ENCODE peak calls at places on chromosomes 4 and X, in ten cellular contexts. One of them, this sample, is unnamed.

GRCh38 chrX:2492536-2493218 is 8.1 kb downstream of the DHRSX start:
- DNase-seq in activated T-helper 1 cell treated with anti-CD3 and anti-CD28 coated beads, Interleukin-2, amount 50 U/mL, for 16 hours: no peak
- DNase-seq in iris pigment epithelial cell: no peak
- DNase-seq in HT1080: no peak
- DNase-seq in NCI-H2029 treated with DMSO at 0.1 percent for 48 hours: no peak
- DNase-seq in T-cell: no peak
- DNase-seq in GM12865: no peak
- DNase-seq in stimulated activated naive B cell treated with anti-CD40 and anti-IgM and Interleukin-4, amounts not matched to agents 10 μg/mL and 1 μg/mL and 100 μg/mL, for 72 hours: no peak
- DNase-seq in mammary epithelial cell: no peak
- DNase-seq in heart left ventricle: no peak
- DNase-seq in this sample: no peak

GRCh38 chr4:8275511-8275910 is 6.0 kb downstream of the HTRA3 start:
- DNase-seq in activated T-helper 1 cell treated with anti-CD3 and anti-CD28 coated beads, Interleukin-2, amount 50 U/mL, for 16 hours: no peak
- DNase-seq in iris pigment epithelial cell: no peak
- DNase-seq in HT1080: no peak
- DNase-seq in NCI-H2029 treated with DMSO at 0.1 percent for 48 hours: no peak
- DNase-seq in T-cell: no peak
- DNase-seq in GM12865: no peak
- DNase-seq in stimulated activated naive B cell treated with anti-CD40 and anti-IgM and Interleukin-4, amounts not matched to agents 10 μg/mL and 1 μg/mL and 100 μg/mL, for 72 hours: no peak
- DNase-seq in mammary epithelial cell: no peak
- DNase-seq in heart left ventricle: no peak
- DNase-seq in this sample: no peak

GRCh38 chr4:66574145-66574978 is 904.1 kb upstream of the EPHA5 start:
- DNase-seq in activated T-helper 1 cell treated with anti-CD3 and anti-CD28 coated beads, Interleukin-2, amount 50 U/mL, for 16 hours: no peak
- DNase-seq in iris pigment epithelial cell: peak; percentile 58
- DNase-seq in HT1080: peak; percentile 31
- DNase-seq in NCI-H2029 treated with DMSO at 0.1 percent for 48 hours: no peak
- DNase-seq in T-cell: no peak
- DNase-seq in GM12865: no peak
- DNase-seq in stimulated activated naive B cell treated with anti-CD40 and anti-IgM and Interleukin-4, amounts not matched to agents 10 μg/mL and 1 μg/mL and 100 μg/mL, for 72 hours: no peak
- DNase-seq in mammary epithelial cell: peak; percentile 63
- DNase-seq in heart left ventricle: no peak
- DNase-seq in this sample: no peak

GRCh38 chr4:177265729-177266128 is 43.9 kb upstream of the NEIL3 start:
- DNase-seq in activated T-helper 1 cell treated with anti-CD3 and anti-CD28 coated beads, Interleukin-2, amount 50 U/mL, for 16 hours: no peak
- DNase-seq in iris pigment epithelial cell: no peak
- DNase-seq in HT1080: no peak
- DNase-seq in NCI-H2029 treated with DMSO at 0.1 percent for 48 hours: no peak
- DNase-seq in T-cell: no peak
- DNase-seq in GM12865: no peak
- DNase-seq in stimulated activated naive B cell treated with anti-CD40 and anti-IgM and Interleukin-4, amounts not matched to agents 10 μg/mL and 1 μg/mL and 100 μg/mL, for 72 hours: no peak
- DNase-seq in mammary epithelial cell: no peak
- DNase-seq in heart left ventricle: no peak
- DNase-seq in this sample: no peak

GRCh38 chrX:34365482-34365881 is 233.4 kb upstream of the FAM47A start:
- DNase-seq in activated T-helper 1 cell treated with anti-CD3 and anti-CD28 coated beads, Interleukin-2, amount 50 U/mL, for 16 hours: no peak
- DNase-seq in iris pigment epithelial cell: peak; percentile 31
- DNase-seq in HT1080: peak; percentile 21
- DNase-seq in NCI-H2029 treated with DMSO at 0.1 percent for 48 hours: no peak
- DNase-seq in T-cell: no peak
- DNase-seq in GM12865: no peak
- DNase-seq in stimulated activated naive B cell treated with anti-CD40 and anti-IgM and Interleukin-4, amounts not matched to agents 10 μg/mL and 1 μg/mL and 100 μg/mL, for 72 hours: no peak
- DNase-seq in mammary epithelial cell: peak; percentile 17
- DNase-seq in heart left ventricle: no peak
- DNase-seq in this sample: no peak

GRCh38 chr4:117357422-117357821 is 272.0 kb upstream of the TRAM1L1 start:
- DNase-seq in activated T-helper 1 cell treated with anti-CD3 and anti-CD28 coated beads, Interleukin-2, amount 50 U/mL, for 16 hours: no peak
- DNase-seq in iris pigment epithelial cell: no peak
- DNase-seq in HT1080: no peak
- DNase-seq in NCI-H2029 treated with DMSO at 0.1 percent for 48 hours: no peak
- DNase-seq in T-cell: no peak
- DNase-seq in GM12865: no peak
- DNase-seq in stimulated activated naive B cell treated with anti-CD40 and anti-IgM and Interleukin-4, amounts not matched to agents 10 μg/mL and 1 μg/mL and 100 μg/mL, for 72 hours: no peak
- DNase-seq in mammary epithelial cell: no peak
- DNase-seq in heart left ventricle: no peak
- DNase-seq in this sample: no peak

GRCh38 chrX:14508025-14508690 is 21.2 kb upstream of the GLRA2 start:
- DNase-seq in activated T-helper 1 cell treated with anti-CD3 and anti-CD28 coated beads, Interleukin-2, amount 50 U/mL, for 16 hours: no peak
- DNase-seq in iris pigment epithelial cell: no peak
- DNase-seq in HT1080: no peak
- DNase-seq in NCI-H2029 treated with DMSO at 0.1 percent for 48 hours: no peak
- DNase-seq in T-cell: no peak
- DNase-seq in GM12865: no peak
- DNase-seq in stimulated activated naive B cell treated with anti-CD40 and anti-IgM and Interleukin-4, amounts not matched to agents 10 μg/mL and 1 μg/mL and 100 μg/mL, for 72 hours: no peak
- DNase-seq in mammary epithelial cell: peak; percentile 39
- DNase-seq in heart left ventricle: no peak
- DNase-seq in this sample: no peak

GRCh38 chrX:72540318-72540717 is 32.3 kb downstream of the HDAC8 start:
- DNase-seq in activated T-helper 1 cell treated with anti-CD3 and anti-CD28 coated beads, Interleukin-2, amount 50 U/mL, for 16 hours: no peak
- DNase-seq in iris pigment epithelial cell: peak; percentile 44
- DNase-seq in HT1080: no peak
- DNase-seq in NCI-H2029 treated with DMSO at 0.1 percent for 48 hours: no peak
- DNase-seq in T-cell: no peak
- DNase-seq in GM12865: peak; percentile 3
- DNase-seq in stimulated activated naive B cell treated with anti-CD40 and anti-IgM and Interleukin-4, amounts not matched to agents 10 μg/mL and 1 μg/mL and 100 μg/mL, for 72 hours: no peak
- DNase-seq in mammary epithelial cell: no peak
- DNase-seq in heart left ventricle: no peak
- DNase-seq in this sample: no peak

GRCh38 chr4:42568610-42569207 is 88.2 kb downstream of the ATP8A1 start:
- DNase-seq in activated T-helper 1 cell treated with anti-CD3 and anti-CD28 coated beads, Interleukin-2, amount 50 U/mL, for 16 hours: peak; percentile 10
- DNase-seq in iris pigment epithelial cell: peak; percentile 66
- DNase-seq in HT1080: peak; percentile 45
- DNase-seq in NCI-H2029 treated with DMSO at 0.1 percent for 48 hours: peak; percentile 72
- DNase-seq in T-cell: peak; percentile 50
- DNase-seq in GM12865: peak; percentile 85
- DNase-seq in stimulated activated naive B cell treated with anti-CD40 and anti-IgM and Interleukin-4, amounts not matched to agents 10 μg/mL and 1 μg/mL and 100 μg/mL, for 72 hours: peak; percentile 53
- DNase-seq in mammary epithelial cell: peak; percentile 34
- DNase-seq in heart left ventricle: peak; percentile 64
- DNase-seq in this sample: peak; percentile 70

GRCh38 chr4:26104056-26104685 is 190.2 kb downstream of the SMIM20 start:
- DNase-seq in activated T-helper 1 cell treated with anti-CD3 and anti-CD28 coated beads, Interleukin-2, amount 50 U/mL, for 16 hours: no peak
- DNase-seq in iris pigment epithelial cell: no peak
- DNase-seq in HT1080: no peak
- DNase-seq in NCI-H2029 treated with DMSO at 0.1 percent for 48 hours: no peak
- DNase-seq in T-cell: no peak
- DNase-seq in GM12865: peak; percentile 32
- DNase-seq in stimulated activated naive B cell treated with anti-CD40 and anti-IgM and Interleukin-4, amounts not matched to agents 10 μg/mL and 1 μg/mL and 100 μg/mL, for 72 hours: no peak
- DNase-seq in mammary epithelial cell: no peak
- DNase-seq in heart left ventricle: no peak
- DNase-seq in this sample: no peak

GRCh38 chr4:125140966-125141495 is 173.7 kb upstream of the FAT4 start:
- DNase-seq in activated T-helper 1 cell treated with anti-CD3 and anti-CD28 coated beads, Interleukin-2, amount 50 U/mL, for 16 hours: no peak
- DNase-seq in iris pigment epithelial cell: peak; percentile 85
- DNase-seq in HT1080: no peak
- DNase-seq in NCI-H2029 treated with DMSO at 0.1 percent for 48 hours: no peak
- DNase-seq in T-cell: no peak
- DNase-seq in GM12865: no peak
- DNase-seq in stimulated activated naive B cell treated with anti-CD40 and anti-IgM and Interleukin-4, amounts not matched to agents 10 μg/mL and 1 μg/mL and 100 μg/mL, for 72 hours: no peak
- DNase-seq in mammary epithelial cell: peak; percentile 45
- DNase-seq in heart left ventricle: no peak
- DNase-seq in this sample: no peak

GRCh38 chr4:7651461-7651921 is 216.8 kb upstream of the PSAPL1 start:
- DNase-seq in activated T-helper 1 cell treated with anti-CD3 and anti-CD28 coated beads, Interleukin-2, amount 50 U/mL, for 16 hours: no peak
- DNase-seq in iris pigment epithelial cell: peak; percentile 31
- DNase-seq in HT1080: no peak
- DNase-seq in NCI-H2029 treated with DMSO at 0.1 percent for 48 hours: no peak
- DNase-seq in T-cell: no peak
- DNase-seq in GM12865: no peak
- DNase-seq in stimulated activated naive B cell treated with anti-CD40 and anti-IgM and Interleukin-4, amounts not matched to agents 10 μg/mL and 1 μg/mL and 100 μg/mL, for 72 hours: no peak
- DNase-seq in mammary epithelial cell: peak; percentile 75
- DNase-seq in heart left ventricle: no peak
- DNase-seq in this sample: no peak

GRCh38 chrX:149837639-149838038 is 43.3 kb upstream of the MAGEA8 start:
- DNase-seq in activated T-helper 1 cell treated with anti-CD3 and anti-CD28 coated beads, Interleukin-2, amount 50 U/mL, for 16 hours: no peak
- DNase-seq in iris pigment epithelial cell: no peak
- DNase-seq in HT1080: no peak
- DNase-seq in NCI-H2029 treated with DMSO at 0.1 percent for 48 hours: no peak
- DNase-seq in T-cell: no peak
- DNase-seq in GM12865: peak; percentile 49
- DNase-seq in stimulated activated naive B cell treated with anti-CD40 and anti-IgM and Interleukin-4, amounts not matched to agents 10 μg/mL and 1 μg/mL and 100 μg/mL, for 72 hours: no peak
- DNase-seq in mammary epithelial cell: peak; percentile 5
- DNase-seq in heart left ventricle: no peak
- DNase-seq in this sample: no peak

GRCh38 chr4:63458010-63458409 is 951.2 kb downstream of the TECRL start:
- DNase-seq in activated T-helper 1 cell treated with anti-CD3 and anti-CD28 coated beads, Interleukin-2, amount 50 U/mL, for 16 hours: no peak
- DNase-seq in iris pigment epithelial cell: no peak
- DNase-seq in HT1080: no peak
- DNase-seq in NCI-H2029 treated with DMSO at 0.1 percent for 48 hours: no peak
- DNase-seq in T-cell: no peak
- DNase-seq in GM12865: no peak
- DNase-seq in stimulated activated naive B cell treated with anti-CD40 and anti-IgM and Interleukin-4, amounts not matched to agents 10 μg/mL and 1 μg/mL and 100 μg/mL, for 72 hours: no peak
- DNase-seq in mammary epithelial cell: no peak
- DNase-seq in heart left ventricle: no peak
- DNase-seq in this sample: no peak

GRCh38 chr4:40842318-40842717 is 92.6 kb downstream of the NSUN7 start:
- DNase-seq in activated T-helper 1 cell treated with anti-CD3 and anti-CD28 coated beads, Interleukin-2, amount 50 U/mL, for 16 hours: no peak
- DNase-seq in iris pigment epithelial cell: no peak
- DNase-seq in HT1080: no peak
- DNase-seq in NCI-H2029 treated with DMSO at 0.1 percent for 48 hours: peak; percentile 71
- DNase-seq in T-cell: no peak
- DNase-seq in GM12865: no peak
- DNase-seq in stimulated activated naive B cell treated with anti-CD40 and anti-IgM and Interleukin-4, amounts not matched to agents 10 μg/mL and 1 μg/mL and 100 μg/mL, for 72 hours: no peak
- DNase-seq in mammary epithelial cell: no peak
- DNase-seq in heart left ventricle: no peak
- DNase-seq in this sample: no peak

GRCh38 chr4:54082168-54082567 is 17.8 kb upstream of the CHIC2 start:
- DNase-seq in activated T-helper 1 cell treated with anti-CD3 and anti-CD28 coated beads, Interleukin-2, amount 50 U/mL, for 16 hours: no peak
- DNase-seq in iris pigment epithelial cell: peak; percentile 96
- DNase-seq in HT1080: peak; percentile 98
- DNase-seq in NCI-H2029 treated with DMSO at 0.1 percent for 48 hours: no peak
- DNase-seq in T-cell: no peak
- DNase-seq in GM12865: no peak
- DNase-seq in stimulated activated naive B cell treated with anti-CD40 and anti-IgM and Interleukin-4, amounts not matched to agents 10 μg/mL and 1 μg/mL and 100 μg/mL, for 72 hours: no peak
- DNase-seq in mammary epithelial cell: peak; percentile 97
- DNase-seq in heart left ventricle: no peak
- DNase-seq in this sample: no peak

GRCh38 chrX:110338850-110339373 is 19.7 kb upstream of the RTL9 start:
- DNase-seq in activated T-helper 1 cell treated with anti-CD3 and anti-CD28 coated beads, Interleukin-2, amount 50 U/mL, for 16 hours: no peak
- DNase-seq in iris pigment epithelial cell: no peak
- DNase-seq in HT1080: no peak
- DNase-seq in NCI-H2029 treated with DMSO at 0.1 percent for 48 hours: no peak
- DNase-seq in T-cell: no peak
- DNase-seq in GM12865: no peak
- DNase-seq in stimulated activated naive B cell treated with anti-CD40 and anti-IgM and Interleukin-4, amounts not matched to agents 10 μg/mL and 1 μg/mL and 100 μg/mL, for 72 hours: no peak
- DNase-seq in mammary epithelial cell: peak; percentile 71
- DNase-seq in heart left ventricle: no peak
- DNase-seq in this sample: no peak

GRCh38 chr4:13264126-13264525 is 220.0 kb downstream of the RAB28 start:
- DNase-seq in activated T-helper 1 cell treated with anti-CD3 and anti-CD28 coated beads, Interleukin-2, amount 50 U/mL, for 16 hours: no peak
- DNase-seq in iris pigment epithelial cell: peak; percentile 22
- DNase-seq in HT1080: peak; percentile 65
- DNase-seq in NCI-H2029 treated with DMSO at 0.1 percent for 48 hours: no peak
- DNase-seq in T-cell: no peak
- DNase-seq in GM12865: no peak
- DNase-seq in stimulated activated naive B cell treated with anti-CD40 and anti-IgM and Interleukin-4, amounts not matched to agents 10 μg/mL and 1 μg/mL and 100 μg/mL, for 72 hours: no peak
- DNase-seq in mammary epithelial cell: peak; percentile 46
- DNase-seq in heart left ventricle: no peak
- DNase-seq in this sample: no peak

GRCh38 chr4:82367438-82368097 is 6.2 kb downstream of the HNRNPD start:
- DNase-seq in activated T-helper 1 cell treated with anti-CD3 and anti-CD28 coated beads, Interleukin-2, amount 50 U/mL, for 16 hours: no peak
- DNase-seq in iris pigment epithelial cell: no peak
- DNase-seq in HT1080: no peak
- DNase-seq in NCI-H2029 treated with DMSO at 0.1 percent for 48 hours: no peak
- DNase-seq in T-cell: no peak
- DNase-seq in GM12865: no peak
- DNase-seq in stimulated activated naive B cell treated with anti-CD40 and anti-IgM and Interleukin-4, amounts not matched to agents 10 μg/mL and 1 μg/mL and 100 μg/mL, for 72 hours: no peak
- DNase-seq in mammary epithelial cell: no peak
- DNase-seq in heart left ventricle: no peak
- DNase-seq in this sample: no peak

GRCh38 chrX:15202458-15203177 is 67.3 kb downstream of the ASB9 start:
- DNase-seq in activated T-helper 1 cell treated with anti-CD3 and anti-CD28 coated beads, Interleukin-2, amount 50 U/mL, for 16 hours: no peak
- DNase-seq in iris pigment epithelial cell: peak; percentile 46
- DNase-seq in HT1080: peak; percentile 83
- DNase-seq in NCI-H2029 treated with DMSO at 0.1 percent for 48 hours: no peak
- DNase-seq in T-cell: no peak
- DNase-seq in GM12865: peak; percentile 31
- DNase-seq in stimulated activated naive B cell treated with anti-CD40 and anti-IgM and Interleukin-4, amounts not matched to agents 10 μg/mL and 1 μg/mL and 100 μg/mL, for 72 hours: no peak
- DNase-seq in mammary epithelial cell: peak; percentile 68
- DNase-seq in heart left ventricle: no peak
- DNase-seq in this sample: no peak

GRCh38 chrX:11591712-11592351 is 73.9 kb downstream of the ARHGAP6 start:
- DNase-seq in activated T-helper 1 cell treated with anti-CD3 and anti-CD28 coated beads, Interleukin-2, amount 50 U/mL, for 16 hours: no peak
- DNase-seq in iris pigment epithelial cell: peak; percentile 7
- DNase-seq in HT1080: peak; percentile 51
- DNase-seq in NCI-H2029 treated with DMSO at 0.1 percent for 48 hours: no peak
- DNase-seq in T-cell: no peak
- DNase-seq in GM12865: peak; percentile 70
- DNase-seq in stimulated activated naive B cell treated with anti-CD40 and anti-IgM and Interleukin-4, amounts not matched to agents 10 μg/mL and 1 μg/mL and 100 μg/mL, for 72 hours: no peak
- DNase-seq in mammary epithelial cell: no peak
- DNase-seq in heart left ventricle: no peak
- DNase-seq in this sample: no peak

GRCh38 chr4:145956288-145956890 is 17.8 kb upstream of the ZNF827 start:
- DNase-seq in activated T-helper 1 cell treated with anti-CD3 and anti-CD28 coated beads, Interleukin-2, amount 50 U/mL, for 16 hours: no peak
- DNase-seq in iris pigment epithelial cell: peak; percentile 51
- DNase-seq in HT1080: peak; percentile 26
- DNase-seq in NCI-H2029 treated with DMSO at 0.1 percent for 48 hours: peak; percentile 9
- DNase-seq in T-cell: peak; percentile 5
- DNase-seq in GM12865: peak; percentile 71
- DNase-seq in stimulated activated naive B cell treated with anti-CD40 and anti-IgM and Interleukin-4, amounts not matched to agents 10 μg/mL and 1 μg/mL and 100 μg/mL, for 72 hours: peak; percentile 7
- DNase-seq in mammary epithelial cell: peak; percentile 25
- DNase-seq in heart left ventricle: peak; percentile 22
- DNase-seq in this sample: no peak

GRCh38 chr4:80495847-80496246 is 160.3 kb downstream of the CFAP299 start:
- DNase-seq in activated T-helper 1 cell treated with anti-CD3 and anti-CD28 coated beads, Interleukin-2, amount 50 U/mL, for 16 hours: no peak
- DNase-seq in iris pigment epithelial cell: no peak
- DNase-seq in HT1080: no peak
- DNase-seq in NCI-H2029 treated with DMSO at 0.1 percent for 48 hours: no peak
- DNase-seq in T-cell: no peak
- DNase-seq in GM12865: no peak
- DNase-seq in stimulated activated naive B cell treated with anti-CD40 and anti-IgM and Interleukin-4, amounts not matched to agents 10 μg/mL and 1 μg/mL and 100 μg/mL, for 72 hours: no peak
- DNase-seq in mammary epithelial cell: no peak
- DNase-seq in heart left ventricle: no peak
- DNase-seq in this sample: no peak

GRCh38 chr4:103032575-103032974 is 13.1 kb upstream of the SLC9B1 start:
- DNase-seq in activated T-helper 1 cell treated with anti-CD3 and anti-CD28 coated beads, Interleukin-2, amount 50 U/mL, for 16 hours: no peak
- DNase-seq in iris pigment epithelial cell: peak; percentile 40
- DNase-seq in HT1080: peak; percentile 39
- DNase-seq in NCI-H2029 treated with DMSO at 0.1 percent for 48 hours: no peak
- DNase-seq in T-cell: no peak
- DNase-seq in GM12865: peak; percentile 46
- DNase-seq in stimulated activated naive B cell treated with anti-CD40 and anti-IgM and Interleukin-4, amounts not matched to agents 10 μg/mL and 1 μg/mL and 100 μg/mL, for 72 hours: no peak
- DNase-seq in mammary epithelial cell: peak; percentile 46
- DNase-seq in heart left ventricle: no peak
- DNase-seq in this sample: no peak

GRCh38 chr4:118284169-118284568 is 68.6 kb downstream of the PRSS12 start:
- DNase-seq in activated T-helper 1 cell treated with anti-CD3 and anti-CD28 coated beads, Interleukin-2, amount 50 U/mL, for 16 hours: no peak
- DNase-seq in iris pigment epithelial cell: no peak
- DNase-seq in HT1080: no peak
- DNase-seq in NCI-H2029 treated with DMSO at 0.1 percent for 48 hours: no peak
- DNase-seq in T-cell: no peak
- DNase-seq in GM12865: peak; percentile 39
- DNase-seq in stimulated activated naive B cell treated with anti-CD40 and anti-IgM and Interleukin-4, amounts not matched to agents 10 μg/mL and 1 μg/mL and 100 μg/mL, for 72 hours: no peak
- DNase-seq in mammary epithelial cell: peak; percentile 32
- DNase-seq in heart left ventricle: no peak
- DNase-seq in this sample: no peak